ENCODE peak calls at places on chromosomes 5 and 9, in seven cellular contexts. D is upper lobe of right lung, V is dorsolateral prefrontal cortex, Q is psoas muscle, N is ovary, X is DND-41, G is fibroblast of lung. E is an unnamed sample. For H3K27me3, the result is how much of the 10 kb centered on the place peaks cover.

GRCh38 chr9:122931851-122932199 is 513 bp upstream of the ZBTB26 start:
- DNase-seq in D (no peak), V (no peak), Q (no peak), N (no peak), X (no peak), G (peak), E (no peak)

GRCh38 chr9:116081437-116082110 is 72.0 kb upstream of the PAPPA start:
- DNase-seq in D (no peak), V (no peak), Q (no peak), N (no peak), X (no peak), G (no peak), E (no peak)

GRCh38 chr9:17476401-17476800 is 102.5 kb upstream of the SH3GL2 start:
- DNase-seq in D (no peak), V (no peak), Q (no peak), N (no peak), X (no peak), G (no peak), E (no peak)

GRCh38 chr5:144318011-144318410 is 147.3 kb downstream of the KCTD16 start:
- DNase-seq in D (no peak), V (no peak), Q (no peak), N (no peak), X (no peak), G (no peak), E (no peak)

GRCh38 chr5:131720714-131721113 is 76.1 kb downstream of the FNIP1 start:
- DNase-seq in D (no peak), V (no peak), Q (no peak), N (no peak), X (no peak), G (peak), E (no peak)

GRCh38 chr9:14344846-14345585 is 31.1 kb upstream of the NFIB start:
- DNase-seq in D (no peak), V (no peak), Q (peak), N (no peak), X (no peak), G (no peak), E (no peak)

GRCh38 chr9:91055845-91056244 is 254.2 kb downstream of the SYK start:
- DNase-seq in D (no peak), V (no peak), Q (no peak), N (no peak), X (no peak), G (no peak), E (no peak)

GRCh38 chr5:26872337-26872736 is 166.0 kb downstream of the CDH9 start:
- DNase-seq in D (no peak), V (no peak), Q (no peak), N (no peak), X (no peak), G (no peak), E (no peak)

GRCh38 chr9:35070823-35071813 is 1.3 kb downstream of the VCP start:
- DNase-seq in D (no peak), V (no peak), Q (no peak), N (no peak), X (no peak), G (peak), E (no peak)

GRCh38 chr9:9997585-9997984 is 615.2 kb downstream of the PTPRD start:
- DNase-seq in D (no peak), V (no peak), Q (no peak), N (no peak), X (no peak), G (no peak), E (no peak)

GRCh38 chr5:175516933-175517823 is 38.8 kb downstream of the SFXN1 start:
- DNase-seq in D (no peak), V (no peak), Q (no peak), N (no peak), X (no peak), G (peak), E (no peak)

GRCh38 chr5:141135030-141135717 is at the start of gene PCDHB5:
- DNase-seq in D (no peak), V (no peak), Q (no peak), N (peak), X (no peak), G (peak), E (no peak)
- H3K4me3 ChIP-seq in D (peak), V (peak), Q (peak), N (peak), X (no peak), G (peak), E (no peak)

GRCh38 chr5:151151793-151152192 is 5.8 kb downstream of the ANXA6 start:
- DNase-seq in D (no peak), V (no peak), Q (no peak), N (no peak), X (no peak), G (peak), E (peak)

GRCh38 chr5:151153766-151154272 is 3.8 kb downstream of the ANXA6 start:
- DNase-seq in D (no peak), V (no peak), Q (no peak), N (no peak), X (no peak), G (no peak), E (peak)

GRCh38 chr5:151153300-151153699 is 4.3 kb downstream of the ANXA6 start:
- DNase-seq in D (no peak), V (no peak), Q (no peak), N (no peak), X (no peak), G (no peak), E (peak)

GRCh38 chr5:151150484-151151262 is 6.9 kb downstream of the ANXA6 start:
- DNase-seq in D (no peak), V (peak), Q (peak), N (peak), X (peak), G (peak), E (peak)

DNA sequence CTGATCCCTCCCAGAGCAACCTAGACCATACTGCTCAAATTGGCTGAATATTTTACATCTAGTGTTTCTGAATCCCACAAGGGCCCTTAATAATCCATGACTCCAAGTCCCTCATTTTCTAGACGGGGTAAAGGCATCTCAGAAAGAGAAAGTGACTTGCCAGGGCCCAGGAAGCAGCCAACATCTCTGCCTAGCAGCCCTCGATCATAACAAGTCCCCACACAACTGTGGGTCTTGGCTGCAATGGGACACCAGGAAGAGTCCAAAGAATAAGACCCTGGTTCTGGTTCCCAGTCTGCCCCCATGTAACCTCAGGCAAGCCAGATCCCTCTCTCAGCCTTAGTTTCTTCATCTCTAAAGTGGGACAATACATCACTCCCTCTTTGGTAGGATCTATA is 6.3 kb downstream of the ANXA6 start:
- DNase-seq in D (no peak), V (no peak), Q (no peak), N (no peak), X (peak), G (no peak), E (no peak)
- TF ChIP-seq CTCF in D (no peak), V (no peak), Q (no peak), N (no peak), X (no peak), G (no peak), E (no peak)

GRCh38 chr9:130264414-130265350 is 878 bp upstream of the HMCN2 start:
- DNase-seq in D (no peak), V (no peak), Q (no peak), N (no peak), X (no peak), G (no peak), E (no peak)
- H3K27me3 ChIP-seq in D (under half), V (under half), Q (under half), N (under half), X (under half), G (half or more), E (under half)

DNA sequence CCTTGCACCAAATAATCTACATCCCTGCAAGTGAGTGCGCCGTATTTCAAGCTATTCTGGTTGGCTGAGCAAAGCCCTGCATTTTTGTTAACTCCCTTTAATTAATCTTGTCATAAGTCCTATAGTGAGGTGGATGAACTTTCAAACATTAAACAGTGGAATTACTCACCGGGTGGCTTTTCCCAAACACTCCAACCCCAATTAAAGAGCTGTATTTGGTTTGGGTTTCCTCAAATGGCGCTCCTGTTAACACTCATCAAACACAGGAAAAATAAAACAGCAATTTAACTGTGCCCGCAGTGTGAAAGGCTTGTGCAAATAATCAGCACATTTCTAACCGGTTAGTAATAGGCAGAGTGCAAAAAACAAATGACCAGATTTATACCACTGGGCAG is 662.7 kb upstream of the ZNF608 start:
- DNase-seq in D (no peak), V (no peak), Q (no peak), N (no peak), X (no peak), G (no peak), E (no peak)
- H3K4me3 ChIP-seq in D (no peak), V (no peak), Q (no peak), N (no peak), X (no peak), G (peak), E (no peak)

DNA sequence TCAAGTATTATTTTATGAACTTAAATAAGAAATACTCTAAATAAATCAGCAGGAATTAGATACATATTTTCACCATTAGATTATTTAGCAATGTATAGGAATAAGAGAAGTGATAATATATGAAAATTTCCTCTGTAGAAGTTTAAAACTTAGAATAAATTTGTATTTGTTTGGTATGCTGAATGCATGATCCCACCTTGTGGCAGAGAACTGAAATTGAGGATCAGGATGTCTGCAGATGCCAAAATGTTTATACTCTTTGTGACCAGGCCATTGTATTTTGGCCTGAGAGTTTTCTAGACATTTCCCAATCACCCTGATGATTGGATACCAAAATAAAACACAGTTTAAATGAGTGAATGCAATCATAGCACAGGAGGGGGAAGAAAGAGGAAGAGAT is 6.3 kb downstream of the TYRP1 start:
- DNase-seq in D (no peak), V (no peak), Q (no peak), N (no peak), X (no peak), G (peak), E (no peak)
- TF ChIP-seq CTCF in D (no peak), V (no peak), Q (no peak), N (no peak), X (no peak), G (peak), E (no peak)

GRCh38 chr9:129653819-129654528 is 11.5 kb upstream of the PRRX2 start:
- DNase-seq in D (no peak), V (no peak), Q (no peak), N (no peak), X (no peak), G (no peak), E (no peak)

GRCh38 chr9:129661029-129661428 is 4.4 kb upstream of the PRRX2 start:
- DNase-seq in D (no peak), V (no peak), Q (no peak), N (no peak), X (no peak), G (no peak), E (no peak)

GRCh38 chr9:129655142-129655541 is 10.3 kb upstream of the PRRX2 start:
- DNase-seq in D (no peak), V (no peak), Q (no peak), N (no peak), X (no peak), G (no peak), E (no peak)

GRCh38 chr9:129654641-129655040 is 10.8 kb upstream of the PRRX2 start:
- DNase-seq in D (no peak), V (no peak), Q (no peak), N (no peak), X (no peak), G (no peak), E (no peak)

DNA sequence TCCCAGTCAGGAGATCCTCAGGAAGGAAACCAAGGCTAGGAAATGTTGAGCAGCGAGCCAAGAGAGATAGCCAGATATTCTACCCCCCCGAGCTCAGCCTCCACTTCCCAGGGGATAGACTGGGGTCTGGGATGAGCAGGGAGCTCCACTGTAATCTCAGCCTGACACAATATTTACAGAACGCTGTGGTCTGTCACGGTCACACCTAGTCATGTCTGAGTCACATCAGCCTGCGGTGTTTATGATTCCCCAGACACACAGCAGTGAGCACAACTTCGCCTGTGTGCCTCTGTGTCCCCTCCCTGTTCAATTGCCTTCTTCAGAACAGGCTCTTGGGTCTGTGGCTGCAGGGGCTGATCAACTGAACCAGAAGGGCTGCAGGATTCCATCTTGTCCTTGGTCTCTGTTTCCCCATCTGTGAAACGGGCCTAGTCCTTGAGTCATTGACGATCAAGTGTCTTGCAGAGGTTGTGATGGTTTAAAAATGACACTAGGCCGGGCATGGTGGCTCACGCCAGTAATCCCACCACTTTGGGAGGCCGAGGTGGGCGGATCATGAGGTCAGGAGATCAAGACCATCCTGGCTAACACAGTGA is 8.6 kb upstream of the PRRX2 start:
- DNase-seq in D (no peak), V (no peak), Q (no peak), N (no peak), X (no peak), G (peak), E (no peak)
- H3K27me3 ChIP-seq in D (under half), V (under half), Q (under half), N (under half), X (under half), G (under half), E (under half)

GRCh38 chr5:55027589-55027988 is 3.5 kb downstream of the GZMK start:
- DNase-seq in D (no peak), V (no peak), Q (no peak), N (no peak), X (peak), G (no peak), E (no peak)
- H3K4me3 ChIP-seq in D (no peak), V (no peak), Q (no peak), N (no peak), X (no peak), G (no peak), E (no peak)

GRCh38 chr5:139650689-139651501 is 2.7 kb downstream of the CXXC5 start:
- DNase-seq in D (peak), V (no peak), Q (peak), N (no peak), X (peak), G (no peak), E (no peak)

GRCh38 chr5:139650031-139650688 is 2.0 kb downstream of the CXXC5 start:
- DNase-seq in D (peak), V (no peak), Q (peak), N (peak), X (peak), G (no peak), E (peak)

GRCh38 chr5:139651863-139652787 is 4.0 kb downstream of the CXXC5 start:
- DNase-seq in D (peak), V (peak), Q (peak), N (peak), X (peak), G (peak), E (peak)

GRCh38 chr5:139652788-139653241 is 4.7 kb downstream of the CXXC5 start:
- DNase-seq in D (no peak), V (no peak), Q (peak), N (no peak), X (no peak), G (peak), E (no peak)

GRCh38 chr5:139651502-139651862 is 3.3 kb downstream of the CXXC5 start:
- DNase-seq in D (no peak), V (no peak), Q (peak), N (no peak), X (no peak), G (no peak), E (no peak)
- TF ChIP-seq CTCF in D (no peak), V (no peak), Q (no peak), N (no peak), X (no peak), G (no peak), E (no peak)